ENCODE peak calls at places on chromosomes 6 and 20, in four cellular contexts. R is HepG2, M is WTC11, Y is GM12878. Q is an unnamed sample.

GRCh38 chr6:107542170-107542569 is 52.3 kb downstream of the SOBP start:
- DNase-seq in R (no peak), M (no peak), Y (no peak), Q (no peak)

GRCh38 chr6:36556281-36556680 is 9.0 kb upstream of the STK38 start:
- DNase-seq in R (no peak), M (no peak), Y (no peak), Q (no peak)

GRCh38 chr6:79586548-79586947 is 44.6 kb upstream of the SH3BGRL2 start:
- DNase-seq in R (peak; percentile 57), M (no peak), Y (no peak), Q (peak; percentile 49)

GRCh38 chr6:32622545-32623401 is 14.4 kb upstream of the HLA-DQA1 start:
- DNase-seq in R (peak; percentile 28), M (no peak), Y (peak; percentile 96), Q (no peak)

GRCh38 chr20:53883098-53883762 is 187.2 kb downstream of the BCAS1 start:
- DNase-seq in R (no peak), M (no peak), Y (no peak), Q (no peak)

GRCh38 chr20:3163099-3164042 is 3.7 kb upstream of the FASTKD5 start:
- DNase-seq in R (no peak), M (no peak), Y (no peak), Q (no peak)

GRCh38 chr6:87738673-87739225 is 36.7 kb upstream of the AKIRIN2 start:
- DNase-seq in R (no peak), M (no peak), Y (no peak), Q (no peak)

GRCh38 chr6:148407372-148407771 is 64.7 kb downstream of the SASH1 start:
- DNase-seq in R (no peak), M (no peak), Y (no peak), Q (no peak)

GRCh38 chr20:56187791-56188190 is 60.7 kb upstream of the MC3R start:
- DNase-seq in R (peak; percentile 16), M (no peak), Y (no peak), Q (no peak)

GRCh38 chr6:23985015-23985414 is 141.0 kb upstream of the NRSN1 start:
- DNase-seq in R (no peak), M (no peak), Y (no peak), Q (no peak)

GRCh38 chr6:32761548-32761947 is 1.8 kb downstream of the HLA-DQB2 start:
- DNase-seq in R (no peak), M (no peak), Y (no peak), Q (no peak)

GRCh38 chr6:76593668-76594067 is 521.2 kb upstream of the IMPG1 start:
- DNase-seq in R (no peak), M (no peak), Y (no peak), Q (no peak)

GRCh38 chr6:7052441-7052936 is 55.3 kb upstream of the RREB1 start:
- DNase-seq in R (no peak), M (peak; percentile 57), Y (no peak), Q (no peak)

GRCh38 chr6:74182992-74183391 is 487.0 kb downstream of the CD109 start:
- DNase-seq in R (peak; percentile 31), M (no peak), Y (no peak), Q (no peak)

GRCh38 chr20:14924433-14924832 is 587.0 kb upstream of the FLRT3 start:
- DNase-seq in R (no peak), M (no peak), Y (no peak), Q (no peak)

GRCh38 chr20:50399003-50399916 is 110.9 kb upstream of the PTPN1 start:
- DNase-seq in R (peak; percentile 99), M (no peak), Y (no peak), Q (no peak)

GRCh38 chr6:38391206-38391908 is 248.4 kb downstream of the BTBD9 start:
- DNase-seq in R (no peak), M (no peak), Y (no peak), Q (no peak)

GRCh38 chr20:48275737-48276342 is 490.6 kb upstream of the SULF2 start:
- DNase-seq in R (no peak), M (no peak), Y (no peak), Q (no peak)

GRCh38 chr20:48278961-48279481 is 493.7 kb upstream of the SULF2 start:
- DNase-seq in R (no peak), M (no peak), Y (no peak), Q (no peak)

GRCh38 chr20:48273843-48274242 is 488.6 kb upstream of the SULF2 start:
- DNase-seq in R (no peak), M (no peak), Y (no peak), Q (no peak)

DNA sequence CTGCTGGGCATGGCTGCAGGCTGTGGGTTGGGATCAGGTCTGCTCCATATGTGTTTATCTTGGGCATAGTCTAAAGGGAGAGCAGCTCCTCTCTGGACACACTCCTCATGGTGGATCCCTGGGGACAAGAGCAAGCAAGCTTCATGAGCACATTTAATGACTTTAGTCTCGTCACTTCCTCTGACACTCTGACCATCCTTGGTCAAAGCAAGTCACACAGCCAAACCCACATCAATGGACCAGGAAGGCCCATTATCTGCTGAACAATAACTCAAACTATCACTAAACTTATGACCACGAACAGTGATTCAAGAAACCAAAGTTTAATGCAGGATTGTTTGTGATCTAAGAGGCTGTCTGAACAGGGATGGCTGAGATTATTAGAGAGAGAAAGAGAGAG is 490.0 kb upstream of the SULF2 start:
- DNase-seq in R (no peak), M (no peak), Y (no peak), Q (no peak)
- TF ChIP-seq ETV6 in R (no peak), M (no peak), Y (no peak), Q (no peak)

GRCh38 chr6:27138398-27138797 is 109.1 kb upstream of the PRSS16 start:
- DNase-seq in R (no peak), M (no peak), Y (no peak), Q (no peak)

GRCh38 chr6:27135087-27135657 is 112.3 kb upstream of the PRSS16 start:
- DNase-seq in R (no peak), M (no peak), Y (no peak), Q (peak; percentile 55)

GRCh38 chr6:27138837-27139752 is 108.4 kb upstream of the PRSS16 start:
- DNase-seq in R (no peak), M (peak; percentile 77), Y (peak; percentile 95), Q (peak; percentile 74)

GRCh38 chr6:27136077-27136644 is 111.3 kb upstream of the PRSS16 start:
- DNase-seq in R (no peak), M (no peak), Y (no peak), Q (peak; percentile 84)

GRCh38 chr6:27136978-27137814 is 110.3 kb upstream of the PRSS16 start:
- DNase-seq in R (peak; percentile 61), M (no peak), Y (no peak), Q (no peak)
- TF ChIP-seq ETV6 in R (no peak), M (no peak), Y (no peak), Q (no peak)

DNA sequence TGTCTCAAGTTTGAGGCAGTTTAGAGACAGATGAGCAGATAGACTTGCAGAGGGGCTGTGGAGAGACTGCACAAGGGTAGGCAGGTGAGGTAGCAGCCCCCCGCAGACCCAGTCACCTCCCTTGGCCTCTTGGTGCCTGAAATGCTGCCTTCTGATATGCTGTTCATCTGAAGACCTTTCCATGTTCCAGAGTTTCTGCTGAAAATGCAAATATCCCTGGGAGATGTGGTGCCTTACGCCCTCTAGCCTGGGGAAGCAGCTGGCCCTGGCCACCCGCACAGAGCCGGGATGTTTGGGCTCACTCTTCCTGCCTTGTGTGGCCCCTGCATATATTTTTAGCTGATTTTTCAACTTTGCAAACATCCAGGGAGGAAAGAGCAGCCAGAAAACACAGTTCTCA is 51.4 kb downstream of the TMEM242 start:
- DNase-seq in R (no peak), M (no peak), Y (no peak), Q (no peak)
- TF ChIP-seq ETV6 in R (no peak), M (no peak), Y (no peak), Q (no peak)

GRCh38 chr6:168599118-168599494 is 158.1 kb downstream of the SMOC2 start:
- DNase-seq in R (no peak), M (no peak), Y (no peak), Q (no peak)

GRCh38 chr6:168598251-168599117 is 157.5 kb downstream of the SMOC2 start:
- DNase-seq in R (no peak), M (no peak), Y (no peak), Q (no peak)

GRCh38 chr6:168599769-168600330 is 158.9 kb downstream of the SMOC2 start:
- DNase-seq in R (no peak), M (no peak), Y (no peak), Q (no peak)

GRCh38 chr6:168596316-168596715 is 155.3 kb downstream of the SMOC2 start:
- DNase-seq in R (no peak), M (no peak), Y (no peak), Q (no peak)

GRCh38 chr6:168597471-168597875 is 156.5 kb downstream of the SMOC2 start:
- DNase-seq in R (no peak), M (no peak), Y (no peak), Q (no peak)
- TF ChIP-seq ETV6 in R (no peak), M (no peak), Y (no peak), Q (no peak)

GRCh38 chr20:19789446-19789845 is 31.4 kb downstream of the RIN2 start:
- DNase-seq in R (no peak), M (no peak), Y (no peak), Q (no peak)
- TF ChIP-seq ETV6 in R (no peak), M (no peak), Y (no peak), Q (no peak)

GRCh38 chr20:23161968-23162696 is 76.0 kb upstream of the CD93 start:
- DNase-seq in R (peak; percentile 73), M (no peak), Y (no peak), Q (no peak)
- TF ChIP-seq ETV6 in R (no peak), M (no peak), Y (no peak), Q (no peak)

Q was measured in K562.